ENCODE peak calls at places on chromosomes 4 and X, in five cellular contexts. C, L, R, N and K are unnamed samples.

GRCh38 chrX:125322431-125322830 is 2.8 kb downstream of the TEX13C start:
- DNase-seq in C (no peak), L (no peak), R (no peak), N (no peak), K (no peak)

GRCh38 chrX:19875051-19875432 is 12.4 kb downstream of the SH3KBP1 start:
- DNase-seq in C (no peak), L (no peak), R (no peak), N (no peak), K (no peak)

GRCh38 chr4:3236326-3236878 is 12.6 kb upstream of the MSANTD1 start:
- DNase-seq in C (peak), L (no peak), R (no peak), N (no peak), K (no peak)

GRCh38 chr4:169604903-169605331 is 7.5 kb downstream of the NEK1 start:
- DNase-seq in C (no peak), L (no peak), R (no peak), N (no peak), K (no peak)

GRCh38 chrX:70998402-70999027 is 67.6 kb upstream of the SLC7A3 start:
- DNase-seq in C (no peak), L (no peak), R (no peak), N (peak), K (peak)

GRCh38 chr4:186021461-186022167 is 47.3 kb upstream of the TLR3 start:
- DNase-seq in C (peak), L (peak), R (no peak), N (peak), K (peak)

GRCh38 chr4:69308634-69309033 is 28.4 kb downstream of the UGT2B28 start:
- DNase-seq in C (no peak), L (no peak), R (no peak), N (no peak), K (no peak)

GRCh38 chr4:182531555-182532162 is 288.5 kb downstream of the TENM3 start:
- DNase-seq in C (no peak), L (no peak), R (no peak), N (no peak), K (no peak)

GRCh38 chrX:40097492-40098263 is at the start of gene BCOR:
- DNase-seq in C (peak), L (peak), R (peak), N (peak), K (no peak)

GRCh38 chrX:104697264-104697663 is 131.3 kb downstream of the IL1RAPL2 start:
- DNase-seq in C (no peak), L (no peak), R (no peak), N (no peak), K (no peak)